ENCODE peak calls at places on chromosomes 7 and 10, in nine cellular contexts. R is activated T-cell treated with anti-CD3 and anti-CD28 coated beads, Interleukin-2, amount 50 U/mL, for 72 hours; U is HTR-8/SVneo; T is 8988T; Z is GM06990; B is heart left ventricle; W is substantia nigra; S is cardiac muscle cell; M is activated CD4-positive, alpha-beta T cell treated with anti-CD3 and anti-CD28 coated beads for 36 hours. Y is an unnamed sample.

GRCh38 chr7:6621195-6622128 is 6.1 kb downstream of the ZNF853 start:
- DNase-seq in R (no peak), U (no peak), T (no peak), Z (no peak), B (no peak), W (no peak), S (no peak), M (no peak), Y (no peak)

GRCh38 chr7:93015193-93016084 is 102.3 kb downstream of the SAMD9 start:
- DNase-seq in R (no peak), U (no peak), T (no peak), Z (no peak), B (no peak), W (no peak), S (peak; percentile 32), M (no peak), Y (no peak)

GRCh38 chr7:127876393-127876792 is 154.8 kb downstream of the LRRC4 start:
- DNase-seq in R (no peak), U (no peak), T (no peak), Z (no peak), B (no peak), W (no peak), S (peak; percentile 47), M (no peak), Y (no peak)

GRCh38 chr7:40760293-40760964 is 625.6 kb downstream of the SUGCT start:
- DNase-seq in R (no peak), U (no peak), T (no peak), Z (no peak), B (no peak), W (no peak), S (peak; percentile 6), M (no peak), Y (no peak)

GRCh38 chr7:121604627-121605296 is 208.7 kb upstream of the FAM3C start:
- DNase-seq in R (no peak), U (no peak), T (no peak), Z (no peak), B (peak; percentile 24), W (no peak), S (peak; percentile 61), M (no peak), Y (no peak)

GRCh38 chr7:107450970-107451369 is 18.9 kb upstream of the GPR22 start:
- DNase-seq in R (no peak), U (no peak), T (no peak), Z (no peak), B (no peak), W (no peak), S (no peak), M (no peak), Y (no peak)

GRCh38 chr7:51587600-51587999 is 271.0 kb upstream of the COBL start:
- DNase-seq in R (no peak), U (no peak), T (no peak), Z (no peak), B (no peak), W (no peak), S (no peak), M (no peak), Y (no peak)

GRCh38 chr7:22990588-22990949 is 23.4 kb downstream of the HYCC1 start:
- DNase-seq in R (no peak), U (peak; percentile 25), T (no peak), Z (no peak), B (no peak), W (no peak), S (peak; percentile 27), M (no peak), Y (no peak)

GRCh38 chr10:89555688-89556445 is 20.5 kb upstream of the SLC16A12 start:
- DNase-seq in R (no peak), U (no peak), T (no peak), Z (no peak), B (peak; percentile 31), W (no peak), S (peak; percentile 31), M (no peak), Y (no peak)

GRCh38 chr10:25068152-25069058 is 52.0 kb downstream of the THNSL1 start:
- DNase-seq in R (no peak), U (peak; percentile 56), T (peak; percentile 27), Z (no peak), B (no peak), W (peak; percentile 38), S (no peak), M (no peak), Y (no peak)

GRCh38 chr10:116385994-116386809 is 41.4 kb upstream of the PNLIPRP3 start:
- DNase-seq in R (no peak), U (no peak), T (no peak), Z (no peak), B (no peak), W (no peak), S (peak; percentile 49), M (no peak), Y (no peak)

GRCh38 chr10:83685458-83685857 is 453.9 kb upstream of the GHITM start:
- DNase-seq in R (no peak), U (no peak), T (no peak), Z (no peak), B (no peak), W (no peak), S (no peak), M (no peak), Y (no peak)

GRCh38 chr10:43082087-43082486 is 5.2 kb downstream of the RET start:
- DNase-seq in R (no peak), U (no peak), T (no peak), Z (no peak), B (no peak), W (no peak), S (no peak), M (no peak), Y (no peak)

GRCh38 chr7:41232086-41232485 is 470.8 kb downstream of the INHBA start:
- DNase-seq in R (no peak), U (no peak), T (no peak), Z (no peak), B (no peak), W (no peak), S (no peak), M (no peak), Y (no peak)

GRCh38 chr10:59954296-59954695 is 47.9 kb upstream of the CCDC6 start:
- DNase-seq in R (no peak), U (no peak), T (no peak), Z (no peak), B (no peak), W (no peak), S (peak; percentile 29), M (no peak), Y (no peak)